ENCODE peak calls at places on chromosomes 5 and 9, in six cellular contexts. Z, K, R, V, W and Y are unnamed samples.

GRCh38 chr9:132670816-132671371 is 630 bp downstream of the GTF3C4 start:
- DNase-seq in Z (peak), K (no peak), R (peak), V (peak), W (peak), Y (no peak)

GRCh38 chr9:36101916-36102741 is 34.4 kb upstream of the GLIPR2 start:
- DNase-seq in Z (no peak), K (peak), R (no peak), V (no peak), W (no peak), Y (peak)

GRCh38 chr5:78077369-78078068 is 217.0 kb downstream of the AP3B1 start:
- DNase-seq in Z (no peak), K (no peak), R (no peak), V (no peak), W (no peak), Y (no peak)

GRCh38 chr5:57302164-57302563 is 128.3 kb downstream of the GPBP1 start:
- DNase-seq in Z (no peak), K (no peak), R (no peak), V (no peak), W (no peak), Y (no peak)

GRCh38 chr5:14743601-14744295 is 79.2 kb downstream of the OTULIN start:
- DNase-seq in Z (no peak), K (no peak), R (no peak), V (no peak), W (no peak), Y (peak)

GRCh38 chr5:173812811-173813550 is 75.2 kb upstream of the CPEB4 start:
- DNase-seq in Z (no peak), K (no peak), R (no peak), V (no peak), W (no peak), Y (no peak)

GRCh38 chr9:133814586-133815090 is 76.5 kb upstream of the SARDH start:
- DNase-seq in Z (no peak), K (no peak), R (no peak), V (no peak), W (no peak), Y (no peak)

GRCh38 chr5:9971301-9971700 is 278.4 kb downstream of the ATPSCKMT start:
- DNase-seq in Z (no peak), K (no peak), R (no peak), V (no peak), W (no peak), Y (no peak)

GRCh38 chr5:75660678-75661465 is 49.6 kb downstream of the ANKDD1B start:
- DNase-seq in Z (no peak), K (no peak), R (no peak), V (no peak), W (no peak), Y (no peak)

GRCh38 chr5:135339623-135340022 is 59.4 kb downstream of the MACROH2A1 start:
- DNase-seq in Z (no peak), K (no peak), R (no peak), V (no peak), W (no peak), Y (no peak)

GRCh38 chr5:38286038-38286437 is 27.7 kb downstream of the EGFLAM start:
- DNase-seq in Z (no peak), K (no peak), R (no peak), V (no peak), W (no peak), Y (no peak)

GRCh38 chr5:139669681-139670368 is 21.7 kb downstream of the CXXC5 start:
- DNase-seq in Z (no peak), K (no peak), R (no peak), V (peak), W (no peak), Y (no peak)

GRCh38 chr5:116614603-116614920 is 39.9 kb upstream of the SEMA6A start:
- DNase-seq in Z (no peak), K (no peak), R (no peak), V (no peak), W (no peak), Y (no peak)

GRCh38 chr9:76459691-76460635 is 981 bp downstream of the GCNT1 start:
- DNase-seq in Z (peak), K (no peak), R (no peak), V (peak), W (peak), Y (no peak)

GRCh38 chr5:163190283-163190682 is 247.1 kb upstream of the CCNG1 start:
- DNase-seq in Z (no peak), K (no peak), R (no peak), V (no peak), W (no peak), Y (no peak)

GRCh38 chr9:125732562-125732961 is 14.6 kb upstream of the PBX3 start:
- DNase-seq in Z (peak), K (no peak), R (no peak), V (no peak), W (peak), Y (no peak)

GRCh38 chr9:93451762-93452709 is 551 bp downstream of the FAM120A start:
- DNase-seq in Z (peak), K (no peak), R (peak), V (peak), W (no peak), Y (no peak)

GRCh38 chr5:113612060-113612496 is 98.6 kb downstream of the YTHDC2 start:
- DNase-seq in Z (no peak), K (peak), R (no peak), V (peak), W (peak), Y (no peak)

GRCh38 chr5:124703995-124704394 is 42.4 kb downstream of the ZNF608 start:
- DNase-seq in Z (no peak), K (no peak), R (no peak), V (no peak), W (no peak), Y (no peak)

GRCh38 chr5:119356384-119357188 is 767 bp downstream of the TNFAIP8 start:
- DNase-seq in Z (no peak), K (no peak), R (no peak), V (no peak), W (no peak), Y (no peak)